ENCODE peak calls at places on chromosomes 11 and 22, in ten cellular contexts. One of them, this sample, is unnamed.

GRCh38 chr22:48054596-48054995 is 1292.1 kb downstream of the TBC1D22A start:
- DNase-seq in cardiac muscle cell: no peak
- DNase-seq in transverse colon: no peak
- DNase-seq in CD8-positive, alpha-beta T cell: no peak
- DNase-seq in heart right ventricle: no peak
- DNase-seq in naive thymus-derived CD4-positive, alpha-beta T cell: no peak
- DNase-seq in K562: no peak
- DNase-seq in PC-9: no peak
- DNase-seq in left ventricle myocardium inferior: no peak
- DNase-seq in left lung: no peak
- DNase-seq in this sample: no peak

GRCh38 chr11:44761546-44761961 is 34.8 kb downstream of the TSPAN18 start:
- DNase-seq in cardiac muscle cell: no peak
- DNase-seq in transverse colon: no peak
- DNase-seq in CD8-positive, alpha-beta T cell: no peak
- DNase-seq in heart right ventricle: no peak
- DNase-seq in naive thymus-derived CD4-positive, alpha-beta T cell: no peak
- DNase-seq in K562: no peak
- DNase-seq in PC-9: no peak
- DNase-seq in left ventricle myocardium inferior: no peak
- DNase-seq in left lung: no peak
- DNase-seq in this sample: peak; percentile 5

GRCh38 chr11:117824571-117825537 is at the start of gene FXYD2:
- DNase-seq in cardiac muscle cell: peak; percentile 69
- DNase-seq in transverse colon: peak; percentile 36
- DNase-seq in CD8-positive, alpha-beta T cell: peak; percentile 47
- DNase-seq in heart right ventricle: peak; percentile 62
- DNase-seq in naive thymus-derived CD4-positive, alpha-beta T cell: no peak
- DNase-seq in K562: no peak
- DNase-seq in PC-9: no peak
- DNase-seq in left ventricle myocardium inferior: peak; percentile 74
- DNase-seq in left lung: peak; percentile 56
- DNase-seq in this sample: peak; percentile 34

GRCh38 chr22:23542933-23543332 is 37.2 kb downstream of the IGLL1 start:
- DNase-seq in cardiac muscle cell: peak; percentile 53
- DNase-seq in transverse colon: no peak
- DNase-seq in CD8-positive, alpha-beta T cell: no peak
- DNase-seq in heart right ventricle: no peak
- DNase-seq in naive thymus-derived CD4-positive, alpha-beta T cell: no peak
- DNase-seq in K562: no peak
- DNase-seq in PC-9: no peak
- DNase-seq in left ventricle myocardium inferior: no peak
- DNase-seq in left lung: no peak
- DNase-seq in this sample: no peak

GRCh38 chr11:9672288-9672916 is 8.5 kb downstream of the SWAP70 start:
- DNase-seq in cardiac muscle cell: no peak
- DNase-seq in transverse colon: no peak
- DNase-seq in CD8-positive, alpha-beta T cell: no peak
- DNase-seq in heart right ventricle: no peak
- DNase-seq in naive thymus-derived CD4-positive, alpha-beta T cell: no peak
- DNase-seq in K562: no peak
- DNase-seq in PC-9: no peak
- DNase-seq in left ventricle myocardium inferior: no peak
- DNase-seq in left lung: no peak
- DNase-seq in this sample: no peak

GRCh38 chr11:5929571-5929970 is 12.5 kb upstream of the OR56A3 start:
- DNase-seq in cardiac muscle cell: no peak
- DNase-seq in transverse colon: no peak
- DNase-seq in CD8-positive, alpha-beta T cell: no peak
- DNase-seq in heart right ventricle: no peak
- DNase-seq in naive thymus-derived CD4-positive, alpha-beta T cell: no peak
- DNase-seq in K562: peak; percentile 21
- DNase-seq in PC-9: no peak
- DNase-seq in left ventricle myocardium inferior: no peak
- DNase-seq in left lung: no peak
- DNase-seq in this sample: no peak

GRCh38 chr11:133263332-133263731 is 269.0 kb downstream of the OPCML start:
- DNase-seq in cardiac muscle cell: no peak
- DNase-seq in transverse colon: no peak
- DNase-seq in CD8-positive, alpha-beta T cell: no peak
- DNase-seq in heart right ventricle: no peak
- DNase-seq in naive thymus-derived CD4-positive, alpha-beta T cell: no peak
- DNase-seq in K562: no peak
- DNase-seq in PC-9: no peak
- DNase-seq in left ventricle myocardium inferior: no peak
- DNase-seq in left lung: no peak
- DNase-seq in this sample: no peak

GRCh38 chr11:8030526-8031247 is 43.5 kb downstream of the EIF3F start:
- DNase-seq in cardiac muscle cell: no peak
- DNase-seq in transverse colon: no peak
- DNase-seq in CD8-positive, alpha-beta T cell: no peak
- DNase-seq in heart right ventricle: no peak
- DNase-seq in naive thymus-derived CD4-positive, alpha-beta T cell: no peak
- DNase-seq in K562: no peak
- DNase-seq in PC-9: no peak
- DNase-seq in left ventricle myocardium inferior: no peak
- DNase-seq in left lung: no peak
- DNase-seq in this sample: no peak

GRCh38 chr11:89175796-89176195 is 1.9 kb upstream of the TYR start:
- DNase-seq in cardiac muscle cell: peak; percentile 36
- DNase-seq in transverse colon: no peak
- DNase-seq in CD8-positive, alpha-beta T cell: no peak
- DNase-seq in heart right ventricle: no peak
- DNase-seq in naive thymus-derived CD4-positive, alpha-beta T cell: no peak
- DNase-seq in K562: no peak
- DNase-seq in PC-9: no peak
- DNase-seq in left ventricle myocardium inferior: no peak
- DNase-seq in left lung: no peak
- DNase-seq in this sample: no peak

GRCh38 chr11:57566564-57567209 is 785 bp downstream of the UBE2L6 start:
- DNase-seq in cardiac muscle cell: peak; percentile 10
- DNase-seq in transverse colon: no peak
- DNase-seq in CD8-positive, alpha-beta T cell: no peak
- DNase-seq in heart right ventricle: no peak
- DNase-seq in naive thymus-derived CD4-positive, alpha-beta T cell: no peak
- DNase-seq in K562: peak; percentile 4
- DNase-seq in PC-9: no peak
- DNase-seq in left ventricle myocardium inferior: no peak
- DNase-seq in left lung: no peak
- DNase-seq in this sample: no peak

GRCh38 chr11:70842701-70843100 is 409.7 kb downstream of the SHANK2 start:
- DNase-seq in cardiac muscle cell: no peak
- DNase-seq in transverse colon: no peak
- DNase-seq in CD8-positive, alpha-beta T cell: no peak
- DNase-seq in heart right ventricle: no peak
- DNase-seq in naive thymus-derived CD4-positive, alpha-beta T cell: no peak
- DNase-seq in K562: no peak
- DNase-seq in PC-9: no peak
- DNase-seq in left ventricle myocardium inferior: no peak
- DNase-seq in left lung: no peak
- DNase-seq in this sample: no peak

GRCh38 chr11:13358871-13359270 is 81.3 kb downstream of the BMAL1 start:
- DNase-seq in cardiac muscle cell: peak; percentile 20
- DNase-seq in transverse colon: no peak
- DNase-seq in CD8-positive, alpha-beta T cell: no peak
- DNase-seq in heart right ventricle: no peak
- DNase-seq in naive thymus-derived CD4-positive, alpha-beta T cell: no peak
- DNase-seq in K562: no peak
- DNase-seq in PC-9: no peak
- DNase-seq in left ventricle myocardium inferior: no peak
- DNase-seq in left lung: no peak
- DNase-seq in this sample: no peak

GRCh38 chr11:20618083-20618482 is 18.7 kb downstream of the SLC6A5 start:
- DNase-seq in cardiac muscle cell: peak; percentile 82
- DNase-seq in transverse colon: no peak
- DNase-seq in CD8-positive, alpha-beta T cell: no peak
- DNase-seq in heart right ventricle: no peak
- DNase-seq in naive thymus-derived CD4-positive, alpha-beta T cell: no peak
- DNase-seq in K562: no peak
- DNase-seq in PC-9: no peak
- DNase-seq in left ventricle myocardium inferior: no peak
- DNase-seq in left lung: no peak
- DNase-seq in this sample: no peak

GRCh38 chr11:122186439-122187080 is 70.5 kb upstream of the BLID start:
- DNase-seq in cardiac muscle cell: peak; percentile 99
- DNase-seq in transverse colon: no peak
- DNase-seq in CD8-positive, alpha-beta T cell: no peak
- DNase-seq in heart right ventricle: no peak
- DNase-seq in naive thymus-derived CD4-positive, alpha-beta T cell: no peak
- DNase-seq in K562: no peak
- DNase-seq in PC-9: no peak
- DNase-seq in left ventricle myocardium inferior: no peak
- DNase-seq in left lung: no peak
- DNase-seq in this sample: no peak

GRCh38 chr22:39690901-39691620 is 120.5 kb downstream of the CACNA1I start:
- DNase-seq in cardiac muscle cell: peak; percentile 20
- DNase-seq in transverse colon: no peak
- DNase-seq in CD8-positive, alpha-beta T cell: no peak
- DNase-seq in heart right ventricle: no peak
- DNase-seq in naive thymus-derived CD4-positive, alpha-beta T cell: no peak
- DNase-seq in K562: peak; percentile 62
- DNase-seq in PC-9: no peak
- DNase-seq in left ventricle myocardium inferior: no peak
- DNase-seq in left lung: no peak
- DNase-seq in this sample: no peak

GRCh38 chr22:39117585-39118191 is 20.6 kb downstream of the APOBEC3H start:
- DNase-seq in cardiac muscle cell: peak; percentile 66
- DNase-seq in transverse colon: peak; percentile 81
- DNase-seq in CD8-positive, alpha-beta T cell: peak; percentile 82
- DNase-seq in heart right ventricle: peak; percentile 32
- DNase-seq in naive thymus-derived CD4-positive, alpha-beta T cell: peak; percentile 60
- DNase-seq in K562: peak; percentile 33
- DNase-seq in PC-9: peak; percentile 50
- DNase-seq in left ventricle myocardium inferior: no peak
- DNase-seq in left lung: no peak
- DNase-seq in this sample: peak; percentile 77

GRCh38 chr11:78370406-78371172 is 47.0 kb downstream of the GAB2 start:
- DNase-seq in cardiac muscle cell: peak; percentile 27
- DNase-seq in transverse colon: no peak
- DNase-seq in CD8-positive, alpha-beta T cell: no peak
- DNase-seq in heart right ventricle: peak; percentile 31
- DNase-seq in naive thymus-derived CD4-positive, alpha-beta T cell: no peak
- DNase-seq in K562: no peak
- DNase-seq in PC-9: no peak
- DNase-seq in left ventricle myocardium inferior: no peak
- DNase-seq in left lung: peak; percentile 56
- DNase-seq in this sample: no peak
- H3K27me3 ChIP-seq in cardiac muscle cell: no peaks in the 10 kb centered on the region
- H3K27me3 ChIP-seq in transverse colon: no peaks in the 10 kb centered on the region
- H3K27me3 ChIP-seq in CD8-positive, alpha-beta T cell: no peaks in the 10 kb centered on the region
- H3K27me3 ChIP-seq in heart right ventricle: no peaks in the 10 kb centered on the region
- H3K27me3 ChIP-seq in naive thymus-derived CD4-positive, alpha-beta T cell: no peaks in the 10 kb centered on the region
- H3K27me3 ChIP-seq in K562: no peaks in the 10 kb centered on the region
- H3K27me3 ChIP-seq in PC-9: no peaks in the 10 kb centered on the region
- H3K27me3 ChIP-seq in left ventricle myocardium inferior: no peaks in the 10 kb centered on the region
- H3K27me3 ChIP-seq in left lung: no peaks in the 10 kb centered on the region
- H3K27me3 ChIP-seq in this sample: no peaks in the 10 kb centered on the region

GRCh38 chr22:19350947-19351346 is 59.4 kb upstream of the CLTCL1 start:
- DNase-seq in cardiac muscle cell: no peak
- DNase-seq in transverse colon: no peak
- DNase-seq in CD8-positive, alpha-beta T cell: peak; percentile 19
- DNase-seq in heart right ventricle: no peak
- DNase-seq in naive thymus-derived CD4-positive, alpha-beta T cell: no peak
- DNase-seq in K562: no peak
- DNase-seq in PC-9: no peak
- DNase-seq in left ventricle myocardium inferior: no peak
- DNase-seq in left lung: no peak
- DNase-seq in this sample: no peak
- H3K36me3 ChIP-seq in cardiac muscle cell: peaks cover 44% of the 10 kb centered on the region
- H3K36me3 ChIP-seq in transverse colon: peaks cover 43% of the 10 kb centered on the region
- H3K36me3 ChIP-seq in CD8-positive, alpha-beta T cell: peaks cover 42% of the 10 kb centered on the region
- H3K36me3 ChIP-seq in heart right ventricle: peaks cover 6% of the 10 kb centered on the region
- H3K36me3 ChIP-seq in naive thymus-derived CD4-positive, alpha-beta T cell: peaks cover 88% of the 10 kb centered on the region
- H3K36me3 ChIP-seq in K562: peaks cover 95% of the 10 kb centered on the region
- H3K36me3 ChIP-seq in PC-9: no peaks in the 10 kb centered on the region
- H3K36me3 ChIP-seq in left ventricle myocardium inferior: peaks cover 89% of the 10 kb centered on the region
- H3K36me3 ChIP-seq in left lung: no peaks in the 10 kb centered on the region
- H3K36me3 ChIP-seq in this sample: peaks cover 4% of the 10 kb centered on the region

DNA sequence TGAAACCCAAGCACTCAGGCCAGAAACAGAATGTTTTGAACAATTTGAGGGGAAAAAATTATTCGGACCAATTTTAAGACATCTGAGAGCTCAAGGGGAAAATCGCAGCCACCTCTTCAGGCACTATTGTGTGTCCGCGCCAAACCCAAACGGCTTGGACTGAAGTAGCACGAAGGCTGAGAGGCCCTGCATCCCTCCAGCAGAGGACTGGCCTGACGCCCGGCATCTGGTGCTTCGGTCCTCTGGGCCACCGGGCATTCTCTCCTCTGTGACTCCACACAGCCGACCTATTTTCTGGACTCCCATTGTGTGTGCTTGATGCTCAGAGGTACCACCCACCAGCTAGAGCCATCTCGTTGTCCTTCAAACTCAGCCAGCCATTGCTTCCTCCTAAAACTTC is 450.5 kb downstream of the SOX6 start:
- DNase-seq in cardiac muscle cell: no peak
- DNase-seq in transverse colon: no peak
- DNase-seq in CD8-positive, alpha-beta T cell: no peak
- DNase-seq in heart right ventricle: no peak
- DNase-seq in naive thymus-derived CD4-positive, alpha-beta T cell: no peak
- DNase-seq in K562: no peak
- DNase-seq in PC-9: no peak
- DNase-seq in left ventricle myocardium inferior: no peak
- DNase-seq in left lung: no peak
- DNase-seq in this sample: no peak
- H3K4me1 ChIP-seq in cardiac muscle cell: peaks cover 21% of the 10 kb centered on the region
- H3K4me1 ChIP-seq in transverse colon: no peaks in the 10 kb centered on the region
- H3K4me1 ChIP-seq in CD8-positive, alpha-beta T cell: no peaks in the 10 kb centered on the region
- H3K4me1 ChIP-seq in heart right ventricle: no peaks in the 10 kb centered on the region
- H3K4me1 ChIP-seq in naive thymus-derived CD4-positive, alpha-beta T cell: no peaks in the 10 kb centered on the region
- H3K4me1 ChIP-seq in K562: peaks cover 4% of the 10 kb centered on the region
- H3K4me1 ChIP-seq in PC-9: peaks cover 15% of the 10 kb centered on the region
- H3K4me1 ChIP-seq in left ventricle myocardium inferior: peaks cover 12% of the 10 kb centered on the region
- H3K4me1 ChIP-seq in left lung: peaks cover 4% of the 10 kb centered on the region
- H3K4me1 ChIP-seq in this sample: peaks cover 14% of the 10 kb centered on the region

DNA sequence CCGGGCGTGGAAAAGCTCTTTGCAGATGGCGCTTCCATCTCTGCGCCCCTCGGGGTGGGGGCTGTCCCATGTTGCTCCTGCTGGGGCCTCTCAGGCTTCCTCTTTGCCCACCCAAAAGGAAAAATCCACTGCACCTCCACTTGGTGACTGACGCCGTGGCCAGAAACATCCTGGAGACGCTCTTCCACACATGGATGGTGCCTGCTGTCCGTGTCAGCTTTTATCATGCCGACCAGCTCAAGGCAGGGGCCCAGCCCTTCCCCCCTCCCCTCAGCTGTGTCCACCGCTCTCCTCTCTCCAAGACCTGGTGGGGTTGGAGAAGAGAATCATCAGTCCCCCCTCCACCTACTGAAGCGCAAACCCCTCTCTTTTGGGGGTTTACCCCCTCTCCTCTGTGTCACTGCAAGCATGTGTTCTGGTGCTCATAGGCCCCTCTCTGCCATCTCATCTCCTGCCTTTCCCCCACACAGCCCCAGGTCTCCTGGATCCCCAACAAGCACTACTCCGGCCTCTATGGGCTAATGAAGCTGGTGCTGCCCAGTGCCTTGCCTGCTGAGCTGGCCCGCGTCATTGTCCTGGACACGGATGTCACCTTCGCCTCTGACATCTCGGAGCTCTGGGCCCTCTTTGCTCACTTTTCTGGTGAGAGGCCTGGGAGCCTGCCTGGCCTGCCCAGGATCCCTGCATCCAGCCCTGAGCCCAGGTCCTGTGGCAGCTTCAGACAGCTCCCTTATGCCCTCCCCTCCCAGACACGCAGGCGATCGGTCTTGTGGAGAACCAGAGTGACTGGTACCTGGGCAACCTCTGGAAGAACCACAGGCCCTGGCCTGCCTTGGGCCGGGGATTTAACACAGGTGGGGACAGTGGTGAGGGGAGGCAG is 1.8 kb downstream of the LARGE2 start:
- DNase-seq in cardiac muscle cell: no peak
- DNase-seq in transverse colon: peak; percentile 6
- DNase-seq in CD8-positive, alpha-beta T cell: no peak
- DNase-seq in heart right ventricle: no peak
- DNase-seq in naive thymus-derived CD4-positive, alpha-beta T cell: no peak
- DNase-seq in K562: no peak
- DNase-seq in PC-9: no peak
- DNase-seq in left ventricle myocardium inferior: peak; percentile 10
- DNase-seq in left lung: no peak
- DNase-seq in this sample: no peak
- H3K27me3 ChIP-seq in cardiac muscle cell: peaks cover 45% of the 10 kb centered on the region
- H3K27me3 ChIP-seq in transverse colon: peaks cover 35% of the 10 kb centered on the region
- H3K27me3 ChIP-seq in CD8-positive, alpha-beta T cell: no peaks in the 10 kb centered on the region
- H3K27me3 ChIP-seq in heart right ventricle: peaks cover 18% of the 10 kb centered on the region
- H3K27me3 ChIP-seq in naive thymus-derived CD4-positive, alpha-beta T cell: no peaks in the 10 kb centered on the region
- H3K27me3 ChIP-seq in K562: no peaks in the 10 kb centered on the region
- H3K27me3 ChIP-seq in PC-9: no peaks in the 10 kb centered on the region
- H3K27me3 ChIP-seq in left ventricle myocardium inferior: peaks cover 50% of the 10 kb centered on the region
- H3K27me3 ChIP-seq in left lung: peaks cover 50% of the 10 kb centered on the region
- H3K27me3 ChIP-seq in this sample: no peaks in the 10 kb centered on the region

This sample was measured in Caco-2.